ENCODE peak calls at places on chromosome 5, in six cellular contexts. A, X, N, Q, Z and U are unnamed samples.
A peak's percentile ranks its signal among the peaks of the same experiment; 100 is the strongest.

GRCh38 chr5:180084638-180085561 is 13.3 kb upstream of the RNF130 start:
- DNase-seq in Q (no peak), N (no peak), Z (no peak), A (no peak), X (no peak), U (no peak)

GRCh38 chr5:68441309-68441708 is 225.8 kb downstream of the PIK3R1 start:
- DNase-seq in A (no peak), N (no peak), X (no peak), Q (peak; percentile 15), Z (no peak), U (no peak)

GRCh38 chr5:173923236-173924104 is 35.3 kb downstream of the CPEB4 start:
- DNase-seq in Z (no peak), N (no peak), Q (no peak), A (no peak), X (no peak), U (no peak)

GRCh38 chr5:125244531-125244930 is 498.1 kb upstream of the ZNF608 start:
- DNase-seq in A (no peak), X (no peak), Q (no peak), N (no peak), Z (no peak), U (no peak)

GRCh38 chr5:163889369-163889768 is 383.9 kb downstream of the MAT2B start:
- DNase-seq in X (no peak), N (no peak), A (no peak), Q (no peak), Z (no peak), U (no peak)

GRCh38 chr5:31934156-31934555 is 240.0 kb downstream of the GOLPH3 start:
- DNase-seq in Z (no peak), A (no peak), N (no peak), Q (no peak), X (no peak), U (no peak)

GRCh38 chr5:138441221-138441620 is 2.4 kb downstream of the REEP2 start:
- DNase-seq in Z (no peak), Q (no peak), N (no peak), A (no peak), X (no peak), U (no peak)

GRCh38 chr5:90557871-90558270 is 726 bp upstream of the ADGRV1 start:
- DNase-seq in Z (no peak), X (no peak), A (no peak), Q (no peak), N (no peak), U (no peak)

GRCh38 chr5:146196459-146197048 is 6.9 kb upstream of the RBM27 start:
- DNase-seq in Q (no peak), X (no peak), N (no peak), Z (no peak), A (no peak), U (no peak)

GRCh38 chr5:17224858-17225436 is 7.5 kb downstream of the BASP1 start:
- DNase-seq in N (peak; percentile 44), X (no peak), A (peak; percentile 35), Q (no peak), Z (no peak), U (no peak)